ENCODE peak calls at places on chromosomes 7 and 10, in seven cellular contexts. Y is activated gamma-delta T cell; K is activated T-cell treated with anti-CD3 and anti-CD28 coated beads, Interleukin-2, amount 50 U/mL, for 72 hours; U is NCI-H524; F is Panc1; D is neural crest cell; R is fibroblast of the aortic adventitia. N is an unnamed sample.

GRCh38 chr10:43045631-43046287 is 31.1 kb upstream of the RET start:
- DNase-seq in Y (no peak), K (no peak), U (no peak), F (no peak), D (no peak), R (no peak), N (no peak)

GRCh38 chr7:33130184-33130583 is 820 bp downstream of the BBS9 start:
- DNase-seq in Y (no peak), K (no peak), U (peak; percentile 16), F (no peak), D (no peak), R (no peak), N (no peak)

GRCh38 chr7:46633200-46633599 is 712.1 kb upstream of the IGFBP3 start:
- DNase-seq in Y (no peak), K (no peak), U (no peak), F (no peak), D (no peak), R (no peak), N (no peak)

GRCh38 chr7:156232931-156233705 is 407.5 kb upstream of the RNF32 start:
- DNase-seq in Y (no peak), K (no peak), U (no peak), F (no peak), D (no peak), R (no peak), N (no peak)

GRCh38 chr7:38664972-38665371 is 33.8 kb upstream of the AMPH start:
- DNase-seq in Y (no peak), K (no peak), U (no peak), F (no peak), D (no peak), R (no peak), N (no peak)

GRCh38 chr7:46741181-46741580 is 820.1 kb upstream of the IGFBP3 start:
- DNase-seq in Y (no peak), K (no peak), U (no peak), F (no peak), D (no peak), R (no peak), N (no peak)

GRCh38 chr10:60942604-60943269 is 1.2 kb downstream of the RHOBTB1 start:
- DNase-seq in Y (no peak), K (peak; percentile 59), U (no peak), F (no peak), D (no peak), R (peak; percentile 28), N (peak; percentile 43)

GRCh38 chr7:27364344-27364758 is 121.7 kb downstream of the EVX1 start:
- DNase-seq in Y (no peak), K (no peak), U (no peak), F (no peak), D (no peak), R (peak; percentile 87), N (no peak)

GRCh38 chr10:11163990-11164805 is 146.5 kb downstream of the CELF2 start:
- DNase-seq in Y (no peak), K (no peak), U (no peak), F (no peak), D (peak; percentile 41), R (peak; percentile 17), N (no peak)

GRCh38 chr10:23099816-23100215 is 4.4 kb downstream of the MSRB2 start:
- DNase-seq in Y (no peak), K (no peak), U (no peak), F (no peak), D (no peak), R (peak; percentile 2), N (no peak)

GRCh38 chr10:774661-775244 is 85.3 kb upstream of the DIP2C start:
- DNase-seq in Y (no peak), K (no peak), U (no peak), F (no peak), D (no peak), R (no peak), N (peak; percentile 11)

GRCh38 chr7:95886501-95887090 is 114.2 kb downstream of the DYNC1I1 start:
- DNase-seq in Y (no peak), K (no peak), U (no peak), F (no peak), D (no peak), R (no peak), N (no peak)

GRCh38 chr10:89706011-89706410 is 4.6 kb downstream of the KIF20B start:
- DNase-seq in Y (no peak), K (no peak), U (no peak), F (no peak), D (no peak), R (peak; percentile 38), N (no peak)

GRCh38 chr7:44196450-44196872 is 4.3 kb upstream of the YKT6 start:
- DNase-seq in Y (no peak), K (peak; percentile 35), U (peak; percentile 47), F (no peak), D (peak; percentile 52), R (peak; percentile 73), N (peak; percentile 73)

GRCh38 chr10:56928717-56929116 is 567.7 kb upstream of the ZWINT start:
- DNase-seq in Y (no peak), K (no peak), U (no peak), F (no peak), D (no peak), R (no peak), N (no peak)

GRCh38 chr7:65475734-65476319 is 102.2 kb downstream of the ZNF92 start:
- DNase-seq in Y (no peak), K (peak; percentile 18), U (no peak), F (no peak), D (no peak), R (no peak), N (peak; percentile 38)

GRCh38 chr10:11177926-11178453 is 160.3 kb downstream of the CELF2 start:
- DNase-seq in Y (no peak), K (peak; percentile 37), U (peak; percentile 49), F (no peak), D (no peak), R (no peak), N (no peak)

GRCh38 chr7:100019908-100020307 is 4.5 kb downstream of the ZKSCAN1 start:
- DNase-seq in Y (no peak), K (no peak), U (no peak), F (no peak), D (no peak), R (no peak), N (no peak)

GRCh38 chr7:124992881-124993562 is 63.4 kb upstream of the POT1 start:
- DNase-seq in Y (no peak), K (no peak), U (no peak), F (peak; percentile 39), D (no peak), R (peak; percentile 93), N (no peak)

GRCh38 chr10:33320288-33320687 is 14.2 kb downstream of the NRP1 start:
- DNase-seq in Y (no peak), K (no peak), U (no peak), F (no peak), D (no peak), R (no peak), N (no peak)

GRCh38 chr10:107413971-107414370 is 249.5 kb upstream of the SORCS1 start:
- DNase-seq in Y (no peak), K (no peak), U (no peak), F (no peak), D (no peak), R (no peak), N (no peak)

GRCh38 chr10:69303632-69304035 is 25.3 kb downstream of the HK1 start:
- DNase-seq in Y (no peak), K (no peak), U (no peak), F (no peak), D (no peak), R (peak; percentile 56), N (no peak)

GRCh38 chr7:28296571-28297483 is 115.5 kb upstream of the CREB5 start:
- DNase-seq in Y (no peak), K (peak; percentile 65), U (no peak), F (no peak), D (peak; percentile 45), R (peak; percentile 48), N (peak; percentile 27)

GRCh38 chr7:44189286-44189992 is at the start of gene GCK:
- DNase-seq in Y (no peak), K (no peak), U (peak; percentile 67), F (no peak), D (no peak), R (no peak), N (no peak)